ENCODE peak calls at places on chromosome 22, in seven cellular contexts. One of them, this sample, is unnamed.
A peak's percentile ranks its signal among the peaks of the same experiment; 100 is the strongest.

GRCh38 chr22:39592104-39593060 is 21.8 kb downstream of the CACNA1I start:
- DNase-seq in left ventricle myocardium inferior: no peak
- DNase-seq in vagina: no peak
- DNase-seq in NT2/D1: no peak
- DNase-seq in osteoblast: peak; percentile 95
- DNase-seq in heart right ventricle: no peak
- DNase-seq in CD4-positive, CD25-positive, alpha-beta regulatory T cell: no peak
- DNase-seq in this sample: no peak

GRCh38 chr22:41544671-41545476 is 604 bp upstream of the POLR3H start:
- DNase-seq in left ventricle myocardium inferior: no peak
- DNase-seq in vagina: no peak
- DNase-seq in NT2/D1: no peak
- DNase-seq in osteoblast: peak; percentile 22
- DNase-seq in heart right ventricle: no peak
- DNase-seq in CD4-positive, CD25-positive, alpha-beta regulatory T cell: no peak
- DNase-seq in this sample: no peak

GRCh38 chr22:41772645-41773044 is 27.8 kb upstream of the CCDC134 start:
- DNase-seq in left ventricle myocardium inferior: no peak
- DNase-seq in vagina: no peak
- DNase-seq in NT2/D1: no peak
- DNase-seq in osteoblast: no peak
- DNase-seq in heart right ventricle: no peak
- DNase-seq in CD4-positive, CD25-positive, alpha-beta regulatory T cell: no peak
- DNase-seq in this sample: no peak

GRCh38 chr22:39938509-39938908 is 21.7 kb upstream of the TMA7B start:
- DNase-seq in left ventricle myocardium inferior: no peak
- DNase-seq in vagina: no peak
- DNase-seq in NT2/D1: no peak
- DNase-seq in osteoblast: no peak
- DNase-seq in heart right ventricle: no peak
- DNase-seq in CD4-positive, CD25-positive, alpha-beta regulatory T cell: no peak
- DNase-seq in this sample: no peak

GRCh38 chr22:41917906-41918791 is 3.3 kb upstream of the SHISA8 start:
- DNase-seq in left ventricle myocardium inferior: peak; percentile 65
- DNase-seq in vagina: no peak
- DNase-seq in NT2/D1: no peak
- DNase-seq in osteoblast: peak; percentile 92
- DNase-seq in heart right ventricle: peak; percentile 62
- DNase-seq in CD4-positive, CD25-positive, alpha-beta regulatory T cell: no peak
- DNase-seq in this sample: no peak

GRCh38 chr22:36938028-36938425 is 24.6 kb downstream of the CSF2RB start:
- DNase-seq in left ventricle myocardium inferior: no peak
- DNase-seq in vagina: no peak
- DNase-seq in NT2/D1: no peak
- DNase-seq in osteoblast: peak; percentile 38
- DNase-seq in heart right ventricle: no peak
- DNase-seq in CD4-positive, CD25-positive, alpha-beta regulatory T cell: no peak
- DNase-seq in this sample: no peak

GRCh38 chr22:33919591-33920501 is at the start of gene LARGE1:
- DNase-seq in left ventricle myocardium inferior: peak; percentile 37
- DNase-seq in vagina: peak; percentile 91
- DNase-seq in NT2/D1: no peak
- DNase-seq in osteoblast: peak; percentile 79
- DNase-seq in heart right ventricle: peak; percentile 54
- DNase-seq in CD4-positive, CD25-positive, alpha-beta regulatory T cell: no peak
- DNase-seq in this sample: peak; percentile 36

GRCh38 chr22:26892401-26893033 is 235.1 kb downstream of the MIAT start:
- DNase-seq in left ventricle myocardium inferior: no peak
- DNase-seq in vagina: no peak
- DNase-seq in NT2/D1: no peak
- DNase-seq in osteoblast: no peak
- DNase-seq in heart right ventricle: no peak
- DNase-seq in CD4-positive, CD25-positive, alpha-beta regulatory T cell: no peak
- DNase-seq in this sample: no peak

GRCh38 chr22:26330971-26331625 is 98.0 kb upstream of the ASPHD2 start:
- DNase-seq in left ventricle myocardium inferior: no peak
- DNase-seq in vagina: no peak
- DNase-seq in NT2/D1: peak; percentile 57
- DNase-seq in osteoblast: peak; percentile 94
- DNase-seq in heart right ventricle: no peak
- DNase-seq in CD4-positive, CD25-positive, alpha-beta regulatory T cell: peak; percentile 45
- DNase-seq in this sample: no peak

GRCh38 chr22:40210814-40211213 is 33.1 kb downstream of the TNRC6B start:
- DNase-seq in left ventricle myocardium inferior: no peak
- DNase-seq in vagina: no peak
- DNase-seq in NT2/D1: no peak
- DNase-seq in osteoblast: no peak
- DNase-seq in heart right ventricle: no peak
- DNase-seq in CD4-positive, CD25-positive, alpha-beta regulatory T cell: no peak
- DNase-seq in this sample: no peak

GRCh38 chr22:25013634-25014033 is 61.1 kb downstream of the KIAA1671 start:
- DNase-seq in left ventricle myocardium inferior: peak; percentile 37
- DNase-seq in vagina: no peak
- DNase-seq in NT2/D1: no peak
- DNase-seq in osteoblast: peak; percentile 74
- DNase-seq in heart right ventricle: no peak
- DNase-seq in CD4-positive, CD25-positive, alpha-beta regulatory T cell: no peak
- DNase-seq in this sample: peak; percentile 52

GRCh38 chr22:31083923-31084810 is 3.0 kb downstream of the SMTN start:
- DNase-seq in left ventricle myocardium inferior: no peak
- DNase-seq in vagina: no peak
- DNase-seq in NT2/D1: no peak
- DNase-seq in osteoblast: peak; percentile 95
- DNase-seq in heart right ventricle: peak; percentile 13
- DNase-seq in CD4-positive, CD25-positive, alpha-beta regulatory T cell: no peak
- DNase-seq in this sample: no peak

GRCh38 chr22:48905206-48905975 is 922.3 kb downstream of the BRD1 start:
- DNase-seq in left ventricle myocardium inferior: no peak
- DNase-seq in vagina: no peak
- DNase-seq in NT2/D1: no peak
- DNase-seq in osteoblast: peak; percentile 30
- DNase-seq in heart right ventricle: no peak
- DNase-seq in CD4-positive, CD25-positive, alpha-beta regulatory T cell: no peak
- DNase-seq in this sample: no peak

GRCh38 chr22:39917776-39918493 is 17.1 kb downstream of the GRAP2 start:
- DNase-seq in left ventricle myocardium inferior: no peak
- DNase-seq in vagina: no peak
- DNase-seq in NT2/D1: no peak
- DNase-seq in osteoblast: no peak
- DNase-seq in heart right ventricle: no peak
- DNase-seq in CD4-positive, CD25-positive, alpha-beta regulatory T cell: no peak
- DNase-seq in this sample: no peak

GRCh38 chr22:24496661-24497060 is 1.5 kb downstream of the UPB1 start:
- DNase-seq in left ventricle myocardium inferior: no peak
- DNase-seq in vagina: no peak
- DNase-seq in NT2/D1: no peak
- DNase-seq in osteoblast: no peak
- DNase-seq in heart right ventricle: no peak
- DNase-seq in CD4-positive, CD25-positive, alpha-beta regulatory T cell: no peak
- DNase-seq in this sample: no peak

GRCh38 chr22:25172153-25172552 is 27.5 kb upstream of the CRYBB3 start:
- DNase-seq in left ventricle myocardium inferior: no peak
- DNase-seq in vagina: no peak
- DNase-seq in NT2/D1: no peak
- DNase-seq in osteoblast: no peak
- DNase-seq in heart right ventricle: no peak
- DNase-seq in CD4-positive, CD25-positive, alpha-beta regulatory T cell: peak; percentile 18
- DNase-seq in this sample: no peak

GRCh38 chr22:31960767-31961166 is 16.4 kb downstream of the YWHAH start:
- DNase-seq in left ventricle myocardium inferior: no peak
- DNase-seq in vagina: no peak
- DNase-seq in NT2/D1: no peak
- DNase-seq in osteoblast: no peak
- DNase-seq in heart right ventricle: no peak
- DNase-seq in CD4-positive, CD25-positive, alpha-beta regulatory T cell: no peak
- DNase-seq in this sample: no peak

GRCh38 chr22:44547371-44547770 is 49.3 kb upstream of the RTL6 start:
- DNase-seq in left ventricle myocardium inferior: no peak
- DNase-seq in vagina: peak; percentile 52
- DNase-seq in NT2/D1: no peak
- DNase-seq in osteoblast: no peak
- DNase-seq in heart right ventricle: no peak
- DNase-seq in CD4-positive, CD25-positive, alpha-beta regulatory T cell: no peak
- DNase-seq in this sample: no peak

DNA sequence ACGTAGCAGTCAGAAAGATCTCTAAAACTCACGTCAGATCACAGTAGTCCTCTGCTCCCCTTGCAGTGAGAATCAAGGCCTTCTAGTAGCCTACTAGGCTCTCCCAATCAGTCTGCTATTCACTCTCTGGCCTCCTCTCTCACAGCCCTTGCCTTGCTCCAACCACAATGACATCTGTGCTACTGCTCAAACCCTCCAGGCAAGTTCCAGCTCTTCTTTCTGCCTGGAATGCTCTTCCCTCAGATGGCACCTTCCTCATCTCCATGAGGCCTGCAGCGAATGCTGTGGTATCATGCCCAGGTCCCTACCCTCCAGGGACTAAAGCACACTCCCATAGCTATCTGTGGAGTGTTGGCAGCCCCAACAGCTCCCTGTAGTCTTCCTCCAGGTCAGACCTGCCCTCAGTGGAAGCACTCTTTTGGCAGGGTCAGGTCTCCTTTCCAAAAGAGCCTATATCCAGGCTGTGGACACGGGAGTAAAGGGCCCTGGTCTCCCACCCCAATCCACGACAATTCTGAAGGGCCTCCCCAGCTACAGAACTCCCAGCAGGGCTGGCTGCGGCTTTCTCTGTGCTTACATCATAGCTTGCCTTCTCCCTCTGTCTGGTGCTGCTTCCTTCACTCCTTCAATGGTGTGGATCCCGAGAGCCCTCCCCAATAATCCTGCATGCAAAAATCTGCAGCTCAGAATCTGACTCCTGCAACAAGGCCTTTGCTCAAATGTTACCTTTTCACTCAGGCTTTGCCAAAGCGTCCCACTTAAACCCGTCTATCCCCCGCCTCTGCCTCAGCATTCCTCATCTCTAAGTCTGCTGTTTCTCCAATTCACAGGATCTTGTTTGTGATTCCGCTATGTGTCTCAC is 8.9 kb downstream of the HIRA start:
- DNase-seq in left ventricle myocardium inferior: no peak
- DNase-seq in vagina: no peak
- DNase-seq in NT2/D1: no peak
- DNase-seq in osteoblast: no peak
- DNase-seq in heart right ventricle: no peak
- DNase-seq in CD4-positive, CD25-positive, alpha-beta regulatory T cell: no peak
- DNase-seq in this sample: no peak
- H3K4me1 ChIP-seq in left ventricle myocardium inferior: peaks cover 42% of the 10 kb centered on the region
- H3K4me1 ChIP-seq in vagina: peaks cover 5% of the 10 kb centered on the region
- H3K4me1 ChIP-seq in NT2/D1: peaks cover 6% of the 10 kb centered on the region
- H3K4me1 ChIP-seq in osteoblast: peaks cover 16% of the 10 kb centered on the region
- H3K4me1 ChIP-seq in heart right ventricle: peaks cover 32% of the 10 kb centered on the region
- H3K4me1 ChIP-seq in CD4-positive, CD25-positive, alpha-beta regulatory T cell: peaks cover 40% of the 10 kb centered on the region
- H3K4me1 ChIP-seq in this sample: no peaks in the 10 kb centered on the region

GRCh38 chr22:21570398-21570797 is 2.9 kb downstream of the UBE2L3 start:
- DNase-seq in left ventricle myocardium inferior: no peak
- DNase-seq in vagina: no peak
- DNase-seq in NT2/D1: no peak
- DNase-seq in osteoblast: no peak
- DNase-seq in heart right ventricle: no peak
- DNase-seq in CD4-positive, CD25-positive, alpha-beta regulatory T cell: no peak
- DNase-seq in this sample: no peak
- H3K4me1 ChIP-seq in left ventricle myocardium inferior: peaks cover 75% of the 10 kb centered on the region
- H3K4me1 ChIP-seq in vagina: peaks cover 66% of the 10 kb centered on the region
- H3K4me1 ChIP-seq in NT2/D1: peaks cover 16% of the 10 kb centered on the region
- H3K4me1 ChIP-seq in osteoblast: peaks cover 30% of the 10 kb centered on the region
- H3K4me1 ChIP-seq in heart right ventricle: peaks cover 68% of the 10 kb centered on the region
- H3K4me1 ChIP-seq in CD4-positive, CD25-positive, alpha-beta regulatory T cell: peaks cover 55% of the 10 kb centered on the region
- H3K4me1 ChIP-seq in this sample: peaks cover 25% of the 10 kb centered on the region

GRCh38 chr22:17845340-17845739 is 71.1 kb upstream of the BID start:
- DNase-seq in left ventricle myocardium inferior: no peak
- DNase-seq in vagina: no peak
- DNase-seq in NT2/D1: no peak
- DNase-seq in osteoblast: no peak
- DNase-seq in heart right ventricle: no peak
- DNase-seq in CD4-positive, CD25-positive, alpha-beta regulatory T cell: no peak
- DNase-seq in this sample: peak; percentile 43

GRCh38 chr22:17842386-17842785 is 68.1 kb upstream of the BID start:
- DNase-seq in left ventricle myocardium inferior: no peak
- DNase-seq in vagina: no peak
- DNase-seq in NT2/D1: no peak
- DNase-seq in osteoblast: no peak
- DNase-seq in heart right ventricle: no peak
- DNase-seq in CD4-positive, CD25-positive, alpha-beta regulatory T cell: peak; percentile 36
- DNase-seq in this sample: peak; percentile 81

GRCh38 chr22:17843189-17843588 is 68.9 kb upstream of the BID start:
- DNase-seq in left ventricle myocardium inferior: no peak
- DNase-seq in vagina: no peak
- DNase-seq in NT2/D1: no peak
- DNase-seq in osteoblast: no peak
- DNase-seq in heart right ventricle: no peak
- DNase-seq in CD4-positive, CD25-positive, alpha-beta regulatory T cell: no peak
- DNase-seq in this sample: no peak

GRCh38 chr22:17844150-17844549 is 69.9 kb upstream of the BID start:
- DNase-seq in left ventricle myocardium inferior: no peak
- DNase-seq in vagina: no peak
- DNase-seq in NT2/D1: no peak
- DNase-seq in osteoblast: no peak
- DNase-seq in heart right ventricle: no peak
- DNase-seq in CD4-positive, CD25-positive, alpha-beta regulatory T cell: no peak
- DNase-seq in this sample: no peak

GRCh38 chr22:17841836-17842235 is 67.6 kb upstream of the BID start:
- DNase-seq in left ventricle myocardium inferior: no peak
- DNase-seq in vagina: no peak
- DNase-seq in NT2/D1: no peak
- DNase-seq in osteoblast: no peak
- DNase-seq in heart right ventricle: no peak
- DNase-seq in CD4-positive, CD25-positive, alpha-beta regulatory T cell: no peak
- DNase-seq in this sample: no peak
- H3K4me1 ChIP-seq in left ventricle myocardium inferior: peaks cover 69% of the 10 kb centered on the region
- H3K4me1 ChIP-seq in vagina: peaks cover 36% of the 10 kb centered on the region
- H3K4me1 ChIP-seq in NT2/D1: peaks cover 8% of the 10 kb centered on the region
- H3K4me1 ChIP-seq in osteoblast: no peaks in the 10 kb centered on the region
- H3K4me1 ChIP-seq in heart right ventricle: peaks cover 55% of the 10 kb centered on the region
- H3K4me1 ChIP-seq in CD4-positive, CD25-positive, alpha-beta regulatory T cell: no peaks in the 10 kb centered on the region
- H3K4me1 ChIP-seq in this sample: peaks cover 1% of the 10 kb centered on the region

GRCh38 chr22:43160497-43161126 is 9.3 kb downstream of the TSPO start:
- DNase-seq in left ventricle myocardium inferior: no peak
- DNase-seq in vagina: no peak
- DNase-seq in NT2/D1: no peak
- DNase-seq in osteoblast: peak; percentile 25
- DNase-seq in heart right ventricle: no peak
- DNase-seq in CD4-positive, CD25-positive, alpha-beta regulatory T cell: no peak
- DNase-seq in this sample: no peak

GRCh38 chr22:43163241-43163795 is 12.0 kb downstream of the TSPO start:
- DNase-seq in left ventricle myocardium inferior: no peak
- DNase-seq in vagina: no peak
- DNase-seq in NT2/D1: no peak
- DNase-seq in osteoblast: peak; percentile 70
- DNase-seq in heart right ventricle: no peak
- DNase-seq in CD4-positive, CD25-positive, alpha-beta regulatory T cell: no peak
- DNase-seq in this sample: no peak

GRCh38 chr22:43159484-43160178 is 8.3 kb downstream of the TSPO start:
- DNase-seq in left ventricle myocardium inferior: no peak
- DNase-seq in vagina: no peak
- DNase-seq in NT2/D1: no peak
- DNase-seq in osteoblast: peak; percentile 84
- DNase-seq in heart right ventricle: no peak
- DNase-seq in CD4-positive, CD25-positive, alpha-beta regulatory T cell: no peak
- DNase-seq in this sample: no peak

GRCh38 chr22:43164636-43165035 is 13.3 kb downstream of the TSPO start:
- DNase-seq in left ventricle myocardium inferior: no peak
- DNase-seq in vagina: no peak
- DNase-seq in NT2/D1: no peak
- DNase-seq in osteoblast: peak; percentile 55
- DNase-seq in heart right ventricle: no peak
- DNase-seq in CD4-positive, CD25-positive, alpha-beta regulatory T cell: no peak
- DNase-seq in this sample: no peak

GRCh38 chr22:43162412-43163150 is 11.2 kb downstream of the TSPO start:
- DNase-seq in left ventricle myocardium inferior: no peak
- DNase-seq in vagina: no peak
- DNase-seq in NT2/D1: no peak
- DNase-seq in osteoblast: peak; percentile 74
- DNase-seq in heart right ventricle: no peak
- DNase-seq in CD4-positive, CD25-positive, alpha-beta regulatory T cell: no peak
- DNase-seq in this sample: no peak
- H3K4me1 ChIP-seq in left ventricle myocardium inferior: peaks cover 52% of the 10 kb centered on the region
- H3K4me1 ChIP-seq in vagina: peaks cover 52% of the 10 kb centered on the region
- H3K4me1 ChIP-seq in NT2/D1: peaks cover 6% of the 10 kb centered on the region
- H3K4me1 ChIP-seq in osteoblast: no peaks in the 10 kb centered on the region
- H3K4me1 ChIP-seq in heart right ventricle: peaks cover 27% of the 10 kb centered on the region
- H3K4me1 ChIP-seq in CD4-positive, CD25-positive, alpha-beta regulatory T cell: no peaks in the 10 kb centered on the region
- H3K4me1 ChIP-seq in this sample: no peaks in the 10 kb centered on the region